ENCODE peak calls at places on chromosomes 7 and 10, in six cellular contexts. S is upper lobe of right lung, V is Peyer's patch, Z is tibial artery, Q is mesenchymal stem cell, Y is breast epithelium. F is an unnamed sample.

GRCh38 chr7:38215734-38216670 is 38.0 kb downstream of the STARD3NL start:
- DNase-seq in S (peak; percentile 85), V (peak; percentile 69), Z (peak; percentile 81), Q (peak; percentile 89), Y (peak; percentile 66), F (peak; percentile 68)

GRCh38 chr10:33805831-33806230 is 471.4 kb upstream of the NRP1 start:
- DNase-seq in S (no peak), V (no peak), Z (no peak), Q (no peak), Y (no peak), F (no peak)

GRCh38 chr7:128715079-128715478 is 24.1 kb upstream of the CALU start:
- DNase-seq in S (no peak), V (no peak), Z (no peak), Q (no peak), Y (no peak), F (no peak)

GRCh38 chr10:517872-518475 is 171.5 kb downstream of the DIP2C start:
- DNase-seq in S (peak; percentile 49), V (no peak), Z (no peak), Q (no peak), Y (peak; percentile 46), F (no peak)

GRCh38 chr7:91949221-91950009 is 8.8 kb downstream of the AKAP9 start:
- DNase-seq in S (no peak), V (no peak), Z (no peak), Q (peak; percentile 22), Y (no peak), F (no peak)

GRCh38 chr10:83592337-83592935 is 546.9 kb upstream of the GHITM start:
- DNase-seq in S (no peak), V (no peak), Z (no peak), Q (peak; percentile 18), Y (no peak), F (no peak)

GRCh38 chr7:108067844-108068243 is 62.3 kb downstream of the LAMB4 start:
- DNase-seq in S (no peak), V (no peak), Z (no peak), Q (no peak), Y (no peak), F (no peak)

GRCh38 chr10:68301301-68301700 is 30.6 kb upstream of the HNRNPH3 start:
- DNase-seq in S (no peak), V (no peak), Z (no peak), Q (no peak), Y (no peak), F (no peak)

GRCh38 chr7:27212587-27213149 is 12.8 kb upstream of the HOXA13 start:
- DNase-seq in S (peak; percentile 40), V (peak; percentile 36), Z (no peak), Q (no peak), Y (no peak), F (no peak)

GRCh38 chr10:77613476-77614130 is 24.0 kb downstream of the KCNMA1 start:
- DNase-seq in S (no peak), V (no peak), Z (no peak), Q (peak; percentile 51), Y (no peak), F (no peak)

GRCh38 chr7:92731327-92732063 is 104.9 kb downstream of the CDK6 start:
- DNase-seq in S (no peak), V (no peak), Z (no peak), Q (peak; percentile 53), Y (no peak), F (no peak)

GRCh38 chr10:22316286-22317120 is at the start of gene COMMD3:
- DNase-seq in S (peak; percentile 94), V (peak; percentile 93), Z (peak; percentile 85), Q (peak; percentile 90), Y (peak; percentile 83), F (peak; percentile 91)

GRCh38 chr7:28806841-28807240 is 151.3 kb downstream of the TRIL start:
- DNase-seq in S (no peak), V (no peak), Z (no peak), Q (no peak), Y (no peak), F (no peak)

GRCh38 chr7:44637788-44638594 is 31.6 kb downstream of the OGDH start:
- DNase-seq in S (no peak), V (peak; percentile 78), Z (peak; percentile 73), Q (peak; percentile 95), Y (no peak), F (no peak)

GRCh38 chr7:71976670-71977069 is 435.5 kb downstream of the CALN1 start:
- DNase-seq in S (no peak), V (no peak), Z (no peak), Q (no peak), Y (no peak), F (no peak)

GRCh38 chr10:124619195-124619594 is 125.0 kb downstream of the FAM53B start:
- DNase-seq in S (no peak), V (no peak), Z (no peak), Q (peak; percentile 30), Y (no peak), F (no peak)

GRCh38 chr7:28996836-28997235 is 38.7 kb upstream of the TRIL start:
- DNase-seq in S (no peak), V (no peak), Z (no peak), Q (peak; percentile 71), Y (no peak), F (no peak)

GRCh38 chr7:55183897-55184296 is 165.1 kb downstream of the EGFR start:
- DNase-seq in S (no peak), V (no peak), Z (no peak), Q (no peak), Y (no peak), F (no peak)

GRCh38 chr7:79455173-79455790 is 1.8 kb upstream of the MAGI2 start:
- DNase-seq in S (no peak), V (no peak), Z (no peak), Q (no peak), Y (no peak), F (peak; percentile 15)

GRCh38 chr7:82430518-82431465 is 12.8 kb downstream of the CACNA2D1 start:
- DNase-seq in S (no peak), V (no peak), Z (no peak), Q (peak; percentile 78), Y (no peak), F (no peak)

GRCh38 chr7:151245360-151246160 is 2.9 kb downstream of the SMARCD3 start:
- DNase-seq in S (peak; percentile 70), V (peak; percentile 56), Z (no peak), Q (peak; percentile 43), Y (no peak), F (peak; percentile 53)

GRCh38 chr10:126525326-126525725 is 137.0 kb upstream of the ADAM12 start:
- DNase-seq in S (no peak), V (no peak), Z (no peak), Q (no peak), Y (no peak), F (no peak)

GRCh38 chr10:67079126-67079525 is 153.3 kb downstream of the LRRTM3 start:
- DNase-seq in S (no peak), V (no peak), Z (peak; percentile 20), Q (no peak), Y (no peak), F (no peak)

GRCh38 chr10:35961501-35961900 is 319.4 kb upstream of the FZD8 start:
- DNase-seq in S (no peak), V (no peak), Z (no peak), Q (peak; percentile 88), Y (no peak), F (no peak)

DNA sequence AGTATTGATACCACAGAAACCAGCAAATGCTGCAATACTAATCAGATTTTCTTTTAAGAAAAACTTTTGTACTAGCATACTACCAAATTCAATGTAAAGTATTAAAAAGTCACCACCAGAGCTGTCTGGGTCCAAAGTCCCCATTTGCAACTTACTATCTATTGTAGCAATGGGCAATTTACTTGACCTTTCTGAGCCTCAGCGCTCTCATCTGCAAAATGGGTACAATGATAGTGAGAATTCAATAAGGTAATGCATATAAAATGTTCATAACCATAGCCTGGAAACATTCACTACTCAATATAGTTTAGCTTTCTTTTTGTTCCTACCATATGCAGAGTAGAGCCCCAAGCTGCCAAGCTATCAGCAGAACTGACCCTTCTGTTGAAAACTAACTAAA is 337.2 kb downstream of the ELMO1 start:
- DNase-seq in S (no peak), V (no peak), Z (no peak), Q (no peak), Y (no peak), F (no peak)
- H3K27ac ChIP-seq in S (no peak overlapping the region), V (no peak overlapping the region), Z (no peak overlapping the region), Q (no peak overlapping the region), Y (no peak overlapping the region), F (no peak overlapping the region)

GRCh38 chr10:30694492-30695228 is 65.1 kb upstream of the LYZL2 start:
- DNase-seq in S (no peak), V (no peak), Z (no peak), Q (no peak), Y (no peak), F (no peak)
- H3K27ac ChIP-seq in S (no peak overlapping the region), V (no peak overlapping the region), Z (no peak overlapping the region), Q (no peak overlapping the region), Y (no peak overlapping the region), F (no peak overlapping the region)

GRCh38 chr7:101884671-101885596 is 67.5 kb downstream of the CUX1 start:
- DNase-seq in S (no peak), V (no peak), Z (no peak), Q (peak; percentile 26), Y (no peak), F (no peak)
- H3K27ac ChIP-seq in S (no peak overlapping the region), V (no peak overlapping the region), Z (peak overlapping the region; percentile 78), Q (no peak overlapping the region), Y (no peak overlapping the region), F (no peak overlapping the region)

DNA sequence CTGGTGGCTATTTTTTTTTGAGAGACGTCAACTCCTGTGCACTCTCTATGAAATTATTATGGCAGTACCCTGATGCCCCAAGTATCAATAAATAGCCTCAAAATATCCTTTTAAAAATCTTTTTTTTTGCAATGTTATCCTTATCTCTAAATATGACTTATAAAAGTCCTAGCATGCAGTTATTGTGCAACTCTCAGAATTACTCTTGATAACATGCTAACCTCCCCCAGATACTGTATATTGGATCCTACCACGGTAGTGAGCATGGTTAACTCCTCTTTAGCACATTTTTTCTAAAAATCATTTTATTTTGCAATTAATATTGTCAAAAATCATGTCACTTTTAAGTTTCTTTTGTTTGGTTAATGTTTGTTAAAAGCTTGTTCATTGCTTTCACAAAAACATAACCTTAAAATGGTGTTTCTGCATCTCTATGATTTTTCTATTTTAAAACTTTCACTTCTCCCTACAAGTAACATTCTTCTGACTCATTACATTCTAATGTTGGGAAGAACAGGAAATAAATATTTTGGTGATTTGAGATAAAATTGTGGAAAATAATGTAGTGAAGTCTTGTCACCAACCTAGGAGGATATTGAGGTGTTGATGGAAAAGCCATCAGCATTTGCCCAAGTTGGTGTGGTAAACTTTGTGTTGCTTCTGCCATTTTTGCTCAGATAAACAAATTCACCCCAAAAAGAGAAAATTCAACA is 42.1 kb upstream of the ADRA2A start:
- DNase-seq in S (no peak), V (no peak), Z (no peak), Q (peak; percentile 6), Y (no peak), F (no peak)
- H3K27ac ChIP-seq in S (no peak overlapping the region), V (no peak overlapping the region), Z (no peak overlapping the region), Q (no peak overlapping the region), Y (no peak overlapping the region), F (no peak overlapping the region)

GRCh38 chr7:70883750-70884445 is 248.0 kb upstream of the GALNT17 start:
- DNase-seq in S (no peak), V (no peak), Z (no peak), Q (no peak), Y (no peak), F (no peak)
- H3K27ac ChIP-seq in S (no peak overlapping the region), V (no peak overlapping the region), Z (no peak overlapping the region), Q (no peak overlapping the region), Y (no peak overlapping the region), F (no peak overlapping the region)

DNA sequence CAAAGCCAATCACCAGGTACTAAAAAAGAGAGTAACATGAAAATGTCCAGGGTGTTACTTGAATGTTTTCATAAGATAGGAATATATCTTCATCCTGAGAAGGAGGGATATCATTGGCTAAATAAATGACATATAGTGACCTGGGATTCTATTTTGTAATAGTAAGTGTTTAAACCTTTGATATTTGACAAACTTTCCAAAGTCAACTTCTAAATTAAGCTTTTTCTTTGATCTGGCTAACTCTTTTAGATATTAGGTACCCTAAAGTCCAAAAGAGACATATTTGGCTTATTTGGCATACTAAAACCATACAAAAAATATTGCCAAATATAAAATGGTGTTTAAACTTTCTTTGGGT is 22.4 kb upstream of the CREB3L2 start:
- DNase-seq in S (no peak), V (no peak), Z (no peak), Q (no peak), Y (no peak), F (no peak)
- H3K27ac ChIP-seq in S (no peak overlapping the region), V (no peak overlapping the region), Z (no peak overlapping the region), Q (no peak overlapping the region), Y (no peak overlapping the region), F (no peak overlapping the region)

F was measured in heart right ventricle.